ENCODE peak calls at places on chromosomes 5 and 9, in four cellular contexts. E is GM23248, V is lung, I is adrenal gland. Y is an unnamed sample.

GRCh38 chr9:37950561-37950960 is 46.6 kb upstream of the SLC25A51 start:
- DNase-seq in E (no peak), I (no peak), V (no peak), Y (no peak)

GRCh38 chr5:150372626-150373025 is 15.1 kb downstream of the TCOF1 start:
- DNase-seq in I (no peak), E (no peak), V (no peak), Y (no peak)

GRCh38 chr5:81420039-81420667 is 26.2 kb upstream of the ACOT12 start:
- DNase-seq in V (no peak), I (no peak), E (peak; percentile 96), Y (no peak)

GRCh38 chr5:138725153-138725884 is 27.9 kb upstream of the CTNNA1 start:
- DNase-seq in V (peak; percentile 49), I (no peak), E (peak; percentile 85), Y (peak; percentile 82)

GRCh38 chr5:74798977-74799911 is 32.2 kb downstream of the NSA2 start:
- DNase-seq in I (no peak), E (peak; percentile 28), V (no peak), Y (no peak)

GRCh38 chr5:66540078-66540477 is 56.1 kb upstream of the MAST4 start:
- DNase-seq in V (no peak), E (peak; percentile 51), I (no peak), Y (no peak)

GRCh38 chr9:137866226-137867141 is 11.1 kb upstream of the CACNA1B start:
- DNase-seq in E (no peak), I (no peak), V (no peak), Y (no peak)

GRCh38 chr9:17799383-17799782 is 220.5 kb downstream of the SH3GL2 start:
- DNase-seq in E (peak; percentile 40), I (no peak), V (no peak), Y (no peak)

GRCh38 chr9:95880011-95880690 is 4.7 kb downstream of the ERCC6L2 start:
- DNase-seq in E (peak; percentile 41), V (no peak), I (no peak), Y (no peak)

DNA sequence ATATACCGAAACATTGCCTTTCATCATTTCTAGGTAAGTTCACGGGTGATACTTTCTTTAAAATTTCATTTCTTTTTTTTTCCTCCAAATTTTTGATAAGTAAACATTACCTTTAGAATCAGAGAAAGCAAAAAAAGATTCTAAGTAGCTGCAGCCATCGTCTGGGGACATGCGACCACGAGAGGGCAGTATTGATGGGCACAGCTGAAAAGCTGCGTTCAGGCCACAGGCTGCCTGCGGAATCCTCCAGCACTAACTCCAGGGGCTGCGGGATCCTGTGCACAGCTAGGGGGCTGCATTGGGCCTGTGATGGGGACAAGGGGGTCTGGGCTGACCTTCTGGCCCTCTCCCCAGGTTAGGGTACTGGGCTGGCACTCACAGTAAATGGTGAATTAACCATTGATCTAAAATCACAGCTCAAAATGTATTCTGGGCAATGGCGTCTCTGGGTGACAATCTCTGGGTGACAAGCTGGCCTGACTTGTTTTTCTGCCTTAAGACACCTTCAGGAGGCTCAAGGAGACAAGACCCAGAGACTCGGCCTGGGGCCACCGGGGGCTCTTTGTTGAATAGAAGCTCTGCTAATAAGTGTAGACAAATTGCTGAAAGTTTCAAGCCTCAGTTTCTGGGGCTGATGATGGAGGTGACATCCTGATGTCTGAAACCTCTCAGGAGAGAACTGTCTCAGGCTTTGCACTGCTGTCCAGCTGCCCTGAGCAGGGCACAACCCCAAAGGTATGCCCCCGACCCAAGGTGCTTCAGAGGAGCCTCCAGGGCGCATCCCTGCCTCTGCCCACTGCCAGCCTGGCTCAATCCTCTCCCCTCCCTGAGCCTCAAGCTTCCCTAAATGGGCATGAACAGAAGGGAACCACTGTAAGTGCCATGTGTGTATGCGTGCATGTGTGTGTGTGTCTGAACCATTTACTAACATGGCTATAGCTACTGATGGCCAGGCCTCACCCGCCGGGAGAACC is 44.3 kb upstream of the SARDH start:
- DNase-seq in I (peak; percentile 86), E (peak; percentile 80), V (peak; percentile 64), Y (peak; percentile 81)
- H3K36me3 ChIP-seq in I (peaks cover 28% of the 10 kb centered on the region), E (no peaks in the 10 kb centered on the region), V (no peaks in the 10 kb centered on the region), Y (peaks cover 11% of the 10 kb centered on the region)

DNA sequence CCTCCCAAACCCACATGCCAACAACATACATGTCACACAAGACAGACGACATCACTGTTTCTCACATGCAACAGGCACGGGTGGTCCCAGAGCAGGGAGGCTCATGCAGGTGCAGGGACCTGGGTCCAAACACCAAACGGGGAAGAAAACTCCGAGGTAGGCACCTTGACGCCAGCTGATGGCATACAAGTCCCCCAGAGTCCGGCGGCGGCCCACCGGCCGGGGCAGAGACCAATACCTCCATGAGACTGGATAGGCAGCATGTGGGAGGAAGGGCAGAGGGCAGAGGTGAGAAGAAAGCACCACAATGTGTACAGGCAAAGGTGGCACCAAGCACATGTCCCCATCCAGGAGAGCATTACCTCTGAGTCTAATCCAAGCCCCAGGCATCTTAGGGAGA is 73.0 kb upstream of the UBTD2 start:
- DNase-seq in V (no peak), E (no peak), I (no peak), Y (no peak)
- H3K4me1 ChIP-seq in V (no peaks in the 10 kb centered on the region), E (peaks cover 8% of the 10 kb centered on the region), I (no peaks in the 10 kb centered on the region), Y (peaks cover 26% of the 10 kb centered on the region)

GRCh38 chr9:34662544-34663295 is at the start of gene CCL27:
- DNase-seq in E (no peak), V (no peak), I (no peak), Y (no peak)

GRCh38 chr9:34664281-34665108 is 2.0 kb upstream of the CCL27 start:
- DNase-seq in E (peak; percentile 90), V (peak; percentile 84), I (peak; percentile 84), Y (peak; percentile 68)

GRCh38 chr9:34663296-34663590 is 786 bp upstream of the CCL27 start:
- DNase-seq in E (no peak), V (no peak), I (no peak), Y (no peak)

GRCh38 chr9:34665381-34666250 is 3.2 kb upstream of the CCL27 start:
- DNase-seq in I (peak; percentile 97), E (peak; percentile 98), V (peak; percentile 97), Y (peak; percentile 83)

GRCh38 chr9:34665109-34665380 is 2.6 kb upstream of the CCL27 start:
- DNase-seq in V (no peak), E (no peak), I (no peak), Y (no peak)
- H3K36me3 ChIP-seq in V (peaks cover 7% of the 10 kb centered on the region), E (no peaks in the 10 kb centered on the region), I (no peaks in the 10 kb centered on the region), Y (no peaks in the 10 kb centered on the region)

GRCh38 chr9:35729101-35729500 is 2.9 kb downstream of the TLN1 start:
- DNase-seq in I (no peak), E (peak; percentile 39), V (no peak), Y (no peak)

GRCh38 chr9:35725362-35725761 is 6.6 kb downstream of the TLN1 start:
- DNase-seq in E (no peak), I (no peak), V (no peak), Y (no peak)

GRCh38 chr9:35728041-35728971 is 3.7 kb downstream of the TLN1 start:
- DNase-seq in V (peak; percentile 76), E (peak; percentile 93), I (peak; percentile 84), Y (peak; percentile 92)

GRCh38 chr9:35727676-35728040 is 4.3 kb downstream of the TLN1 start:
- DNase-seq in V (no peak), E (no peak), I (no peak), Y (no peak)

GRCh38 chr9:35726876-35727438 is 5.0 kb downstream of the TLN1 start:
- DNase-seq in V (no peak), I (peak; percentile 54), E (peak; percentile 66), Y (peak; percentile 22)
- H3K4me1 ChIP-seq in V (peaks cover 23% of the 10 kb centered on the region), I (peaks cover 52% of the 10 kb centered on the region), E (peaks cover 37% of the 10 kb centered on the region), Y (peaks cover 51% of the 10 kb centered on the region)

GRCh38 chr5:1088031-1088430 is 23.8 kb downstream of the SLC12A7 start:
- DNase-seq in V (no peak), I (no peak), E (no peak), Y (no peak)
- H3K36me3 ChIP-seq in V (peaks cover 9% of the 10 kb centered on the region), I (peaks cover 67% of the 10 kb centered on the region), E (no peaks in the 10 kb centered on the region), Y (peaks cover 1% of the 10 kb centered on the region)

GRCh38 chr5:78518365-78519197 is 130.0 kb downstream of the LHFPL2 start:
- DNase-seq in I (peak; percentile 84), E (peak; percentile 93), V (peak; percentile 66), Y (peak; percentile 71)

GRCh38 chr5:78519198-78519941 is 129.2 kb downstream of the LHFPL2 start:
- DNase-seq in V (no peak), I (no peak), E (peak; percentile 29), Y (no peak)

GRCh38 chr5:78522476-78523105 is 126.0 kb downstream of the LHFPL2 start:
- DNase-seq in E (no peak), I (no peak), V (no peak), Y (no peak)

GRCh38 chr5:78523314-78524193 is 125.0 kb downstream of the LHFPL2 start:
- DNase-seq in I (no peak), V (no peak), E (no peak), Y (no peak)

GRCh38 chr5:78521455-78521854 is 127.1 kb downstream of the LHFPL2 start:
- DNase-seq in I (no peak), E (no peak), V (no peak), Y (no peak)
- H3K4me1 ChIP-seq in I (peaks cover 64% of the 10 kb centered on the region), E (peaks cover 34% of the 10 kb centered on the region), V (peaks cover 19% of the 10 kb centered on the region), Y (peaks cover 31% of the 10 kb centered on the region)

GRCh38 chr9:10678010-10678409 is 65.2 kb upstream of the PTPRD start:
- DNase-seq in I (no peak), V (no peak), E (no peak), Y (no peak)

GRCh38 chr9:10674586-10674985 is 61.8 kb upstream of the PTPRD start:
- DNase-seq in I (no peak), V (no peak), E (no peak), Y (no peak)

DNA sequence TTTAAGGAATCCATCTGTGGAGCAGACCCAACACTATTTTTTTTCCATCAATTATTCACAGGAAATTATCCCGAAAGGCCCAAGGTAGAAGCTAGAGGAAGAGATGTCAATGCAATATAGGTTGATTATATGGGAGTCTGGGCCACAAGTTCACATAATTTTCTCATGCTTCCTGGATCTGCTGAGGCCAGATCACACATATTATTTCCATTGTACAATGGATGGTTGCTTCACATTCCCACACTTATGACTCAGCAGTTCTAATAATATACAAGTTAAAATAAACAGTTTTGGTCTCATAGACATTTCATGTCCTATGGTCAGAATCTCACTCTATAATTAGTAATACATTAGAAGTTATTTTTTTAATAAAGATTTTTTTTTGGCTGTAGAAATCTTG is 66.0 kb upstream of the PTPRD start:
- DNase-seq in I (no peak), E (no peak), V (no peak), Y (no peak)
- H3K36me3 ChIP-seq in I (no peaks in the 10 kb centered on the region), E (no peaks in the 10 kb centered on the region), V (no peaks in the 10 kb centered on the region), Y (no peaks in the 10 kb centered on the region)

GRCh38 chr5:56330806-56331205 is 97.7 kb upstream of the ANKRD55 start:
- DNase-seq in V (no peak), E (no peak), I (no peak), Y (no peak)
- H3K4me1 ChIP-seq in V (no peaks in the 10 kb centered on the region), E (peaks cover 6% of the 10 kb centered on the region), I (no peaks in the 10 kb centered on the region), Y (peaks cover 55% of the 10 kb centered on the region)

Y was measured in Caco-2.